ENCODE peak calls at places on chromosomes 11 and 22, in eight cellular contexts. One of them, this sample, is unnamed.
A peak's percentile ranks its signal among the peaks of the same experiment; 100 is the strongest.

GRCh38 chr22:25898707-25899365 is 156.8 kb downstream of the MYO18B start:
- DNase-seq in mammary epithelial cell: no peak
- DNase-seq in right lobe of liver: no peak
- DNase-seq in transverse colon: no peak
- DNase-seq in A549: no peak
- DNase-seq in AG04450: no peak
- DNase-seq in GM23338: peak; percentile 79
- DNase-seq in HCT116: peak; percentile 8
- DNase-seq in this sample: no peak

GRCh38 chr22:30860176-30861105 is 108.1 kb downstream of the MORC2 start:
- DNase-seq in mammary epithelial cell: no peak
- DNase-seq in transverse colon: no peak
- DNase-seq in A549: no peak
- DNase-seq in AG04450: no peak
- DNase-seq in right lobe of liver: no peak
- DNase-seq in HCT116: no peak
- DNase-seq in GM23338: no peak
- DNase-seq in this sample: no peak

GRCh38 chr22:19661156-19661555 is 53.1 kb upstream of the SEPTIN5 start:
- DNase-seq in GM23338: no peak
- DNase-seq in mammary epithelial cell: no peak
- DNase-seq in right lobe of liver: no peak
- DNase-seq in transverse colon: no peak
- DNase-seq in AG04450: no peak
- DNase-seq in A549: no peak
- DNase-seq in HCT116: no peak
- DNase-seq in this sample: no peak

GRCh38 chr22:42648017-42648367 is 1.2 kb downstream of the CYB5R3 start:
- DNase-seq in HCT116: no peak
- DNase-seq in mammary epithelial cell: no peak
- DNase-seq in AG04450: no peak
- DNase-seq in A549: no peak
- DNase-seq in right lobe of liver: no peak
- DNase-seq in transverse colon: no peak
- DNase-seq in GM23338: no peak
- DNase-seq in this sample: no peak

GRCh38 chr11:46122955-46123354 is 1.7 kb upstream of the PHF21A start:
- DNase-seq in AG04450: no peak
- DNase-seq in GM23338: no peak
- DNase-seq in transverse colon: no peak
- DNase-seq in right lobe of liver: no peak
- DNase-seq in mammary epithelial cell: peak; percentile 19
- DNase-seq in HCT116: no peak
- DNase-seq in A549: no peak
- DNase-seq in this sample: no peak

GRCh38 chr11:25197515-25197914 is 700.7 kb downstream of the LUZP2 start:
- DNase-seq in transverse colon: no peak
- DNase-seq in HCT116: no peak
- DNase-seq in GM23338: no peak
- DNase-seq in AG04450: no peak
- DNase-seq in A549: no peak
- DNase-seq in mammary epithelial cell: no peak
- DNase-seq in right lobe of liver: no peak
- DNase-seq in this sample: no peak

GRCh38 chr22:47361247-47361646 is 598.8 kb downstream of the TBC1D22A start:
- DNase-seq in right lobe of liver: no peak
- DNase-seq in transverse colon: no peak
- DNase-seq in AG04450: no peak
- DNase-seq in A549: no peak
- DNase-seq in mammary epithelial cell: no peak
- DNase-seq in HCT116: no peak
- DNase-seq in GM23338: no peak
- DNase-seq in this sample: no peak

GRCh38 chr11:71210861-71211260 is 41.5 kb downstream of the SHANK2 start:
- DNase-seq in GM23338: no peak
- DNase-seq in A549: no peak
- DNase-seq in AG04450: no peak
- DNase-seq in HCT116: no peak
- DNase-seq in transverse colon: no peak
- DNase-seq in right lobe of liver: no peak
- DNase-seq in mammary epithelial cell: no peak
- DNase-seq in this sample: no peak

GRCh38 chr11:29616611-29617010 is 400.2 kb downstream of the KCNA4 start:
- DNase-seq in right lobe of liver: no peak
- DNase-seq in AG04450: no peak
- DNase-seq in transverse colon: no peak
- DNase-seq in mammary epithelial cell: peak; percentile 81
- DNase-seq in HCT116: no peak
- DNase-seq in A549: no peak
- DNase-seq in GM23338: no peak
- DNase-seq in this sample: peak; percentile 26

GRCh38 chr11:62012451-62013265 is 45.2 kb upstream of the FTH1 start:
- DNase-seq in HCT116: no peak
- DNase-seq in A549: peak; percentile 41
- DNase-seq in mammary epithelial cell: peak; percentile 56
- DNase-seq in AG04450: no peak
- DNase-seq in right lobe of liver: no peak
- DNase-seq in GM23338: no peak
- DNase-seq in transverse colon: no peak
- DNase-seq in this sample: peak; percentile 58

GRCh38 chr11:65488273-65489058 is 10.4 kb upstream of the MALAT1 start:
- DNase-seq in HCT116: no peak
- DNase-seq in A549: no peak
- DNase-seq in right lobe of liver: no peak
- DNase-seq in transverse colon: peak; percentile 74
- DNase-seq in mammary epithelial cell: peak; percentile 46
- DNase-seq in GM23338: no peak
- DNase-seq in AG04450: no peak
- DNase-seq in this sample: no peak

GRCh38 chr11:42631223-42631843 is 680.5 kb upstream of the API5 start:
- DNase-seq in A549: no peak
- DNase-seq in mammary epithelial cell: peak; percentile 66
- DNase-seq in AG04450: no peak
- DNase-seq in HCT116: no peak
- DNase-seq in right lobe of liver: no peak
- DNase-seq in GM23338: peak; percentile 40
- DNase-seq in transverse colon: no peak
- DNase-seq in this sample: peak; percentile 64

GRCh38 chr11:106467486-106467885 is 390.0 kb downstream of the AASDHPPT start:
- DNase-seq in HCT116: no peak
- DNase-seq in mammary epithelial cell: no peak
- DNase-seq in transverse colon: no peak
- DNase-seq in right lobe of liver: no peak
- DNase-seq in A549: no peak
- DNase-seq in AG04450: no peak
- DNase-seq in GM23338: no peak
- DNase-seq in this sample: no peak

GRCh38 chr22:27139935-27140493 is 482.6 kb downstream of the MIAT start:
- DNase-seq in AG04450: no peak
- DNase-seq in transverse colon: no peak
- DNase-seq in mammary epithelial cell: peak; percentile 62
- DNase-seq in A549: peak; percentile 45
- DNase-seq in HCT116: no peak
- DNase-seq in right lobe of liver: no peak
- DNase-seq in GM23338: no peak
- DNase-seq in this sample: no peak

GRCh38 chr11:85596886-85597285 is 30.3 kb downstream of the DLG2 start:
- DNase-seq in transverse colon: no peak
- DNase-seq in A549: no peak
- DNase-seq in HCT116: no peak
- DNase-seq in AG04450: no peak
- DNase-seq in right lobe of liver: no peak
- DNase-seq in GM23338: no peak
- DNase-seq in mammary epithelial cell: no peak
- DNase-seq in this sample: no peak

GRCh38 chr11:85590848-85591483 is 36.2 kb downstream of the DLG2 start:
- DNase-seq in transverse colon: no peak
- DNase-seq in GM23338: peak; percentile 72
- DNase-seq in HCT116: peak; percentile 35
- DNase-seq in right lobe of liver: no peak
- DNase-seq in mammary epithelial cell: peak; percentile 32
- DNase-seq in AG04450: peak; percentile 4
- DNase-seq in A549: peak; percentile 51
- DNase-seq in this sample: peak; percentile 49

GRCh38 chr11:85599083-85599482 is 28.1 kb downstream of the DLG2 start:
- DNase-seq in transverse colon: no peak
- DNase-seq in HCT116: no peak
- DNase-seq in AG04450: no peak
- DNase-seq in mammary epithelial cell: no peak
- DNase-seq in right lobe of liver: no peak
- DNase-seq in A549: no peak
- DNase-seq in GM23338: no peak
- DNase-seq in this sample: no peak

GRCh38 chr11:85595285-85595884 is 31.8 kb downstream of the DLG2 start:
- DNase-seq in AG04450: peak; percentile 8
- DNase-seq in mammary epithelial cell: peak; percentile 8
- DNase-seq in A549: peak; percentile 41
- DNase-seq in transverse colon: no peak
- DNase-seq in right lobe of liver: no peak
- DNase-seq in HCT116: peak; percentile 46
- DNase-seq in GM23338: peak; percentile 59
- DNase-seq in this sample: no peak
- TF ChIP-seq CTCF in AG04450: peak; percentile 67
- TF ChIP-seq CTCF in mammary epithelial cell: peak; percentile 59
- TF ChIP-seq CTCF in A549: peak; percentile 84
- TF ChIP-seq CTCF in transverse colon: peak; percentile 58
- TF ChIP-seq CTCF in right lobe of liver: peak; percentile 67
- TF ChIP-seq CTCF in HCT116: peak; percentile 65
- TF ChIP-seq CTCF in GM23338: peak; percentile 89
- TF ChIP-seq CTCF in this sample: peak; percentile 82

GRCh38 chr11:20047755-20048154 is 112.5 kb downstream of the DBX1 start:
- DNase-seq in GM23338: no peak
- DNase-seq in transverse colon: no peak
- DNase-seq in mammary epithelial cell: no peak
- DNase-seq in HCT116: no peak
- DNase-seq in right lobe of liver: no peak
- DNase-seq in AG04450: no peak
- DNase-seq in A549: no peak
- DNase-seq in this sample: no peak
- H3K27ac ChIP-seq in GM23338: no peak overlapping the region
- H3K27ac ChIP-seq in transverse colon: no peak overlapping the region
- H3K27ac ChIP-seq in mammary epithelial cell: peak overlapping the region; percentile 58
- H3K27ac ChIP-seq in HCT116: no peak overlapping the region
- H3K27ac ChIP-seq in right lobe of liver: no peak overlapping the region
- H3K27ac ChIP-seq in AG04450: no peak overlapping the region
- H3K27ac ChIP-seq in A549: no peak overlapping the region
- H3K27ac ChIP-seq in this sample: peak overlapping the region; percentile 73

DNA sequence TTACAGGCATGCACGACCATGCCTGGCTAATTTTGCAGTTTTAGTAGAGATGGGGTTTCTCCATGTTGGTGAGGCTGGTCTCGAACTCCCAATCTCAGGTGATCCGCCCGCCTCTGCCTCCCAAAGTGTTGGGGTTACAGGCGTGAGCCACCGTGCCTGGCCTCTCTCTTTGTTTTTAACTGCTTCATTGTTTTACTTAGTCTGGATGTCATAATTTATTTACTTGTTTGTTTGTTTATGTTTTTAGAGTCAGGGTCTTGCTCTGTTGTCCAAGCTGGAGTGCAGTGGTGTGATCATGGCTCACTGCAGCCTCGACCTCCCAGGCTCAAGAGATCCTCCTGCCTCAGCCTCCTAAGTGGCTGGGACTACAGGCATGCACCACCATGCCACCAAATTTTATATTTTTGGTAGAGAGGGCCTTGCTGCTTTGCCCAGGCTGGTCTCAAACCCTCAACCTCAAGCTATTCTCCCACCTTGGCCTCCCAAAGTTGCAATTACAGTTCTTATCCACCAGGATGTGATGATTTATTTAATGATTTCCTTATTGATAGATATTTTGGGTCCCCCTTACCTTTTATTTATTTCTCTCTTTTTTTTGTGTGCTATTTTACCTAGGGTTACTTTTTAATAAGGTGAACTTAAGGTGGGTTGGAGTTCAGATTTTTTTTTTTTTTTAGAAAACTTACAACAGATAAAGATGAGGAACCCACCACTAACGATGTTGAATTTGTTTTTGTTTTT is 52.6 kb upstream of the ADA2 start:
- DNase-seq in AG04450: no peak
- DNase-seq in GM23338: no peak
- DNase-seq in right lobe of liver: no peak
- DNase-seq in transverse colon: no peak
- DNase-seq in mammary epithelial cell: no peak
- DNase-seq in HCT116: no peak
- DNase-seq in A549: no peak
- DNase-seq in this sample: no peak
- TF ChIP-seq CTCF in AG04450: no peak
- TF ChIP-seq CTCF in GM23338: peak; percentile 60
- TF ChIP-seq CTCF in right lobe of liver: no peak
- TF ChIP-seq CTCF in transverse colon: no peak
- TF ChIP-seq CTCF in mammary epithelial cell: no peak
- TF ChIP-seq CTCF in HCT116: peak; percentile 22
- TF ChIP-seq CTCF in A549: no peak
- TF ChIP-seq CTCF in this sample: no peak

DNA sequence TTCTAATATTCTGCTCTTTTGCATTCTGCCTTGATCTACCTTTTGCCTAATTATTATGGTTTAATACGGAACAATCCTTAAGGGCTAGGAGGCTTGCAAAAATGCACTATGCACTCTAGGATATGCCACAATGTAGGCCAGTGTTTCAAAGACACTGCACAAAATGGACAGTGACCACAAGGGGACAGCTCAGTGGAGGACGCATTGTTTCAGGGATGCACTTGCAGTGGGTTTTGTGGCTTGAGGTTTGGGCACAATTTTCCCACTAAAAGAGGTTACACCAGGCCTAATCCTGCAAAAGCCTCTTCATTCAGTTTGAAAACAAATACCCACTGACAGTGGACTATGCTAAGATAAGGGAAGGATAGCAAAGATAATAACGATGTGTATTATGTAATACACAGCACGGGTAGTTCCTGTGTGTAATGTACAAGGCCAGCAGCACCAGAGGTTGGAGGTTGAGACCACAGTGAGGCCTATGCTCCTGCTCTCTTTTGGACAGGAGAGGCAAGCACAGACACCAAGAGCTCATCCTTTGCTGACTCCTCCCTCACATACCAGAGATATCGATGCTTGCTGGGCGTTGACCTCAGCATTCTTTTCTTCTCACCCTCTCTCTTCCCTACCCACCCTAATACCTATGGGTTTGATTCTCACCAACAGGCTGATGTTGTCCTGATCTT is 12.7 kb downstream of the MAP6 start:
- DNase-seq in HCT116: no peak
- DNase-seq in transverse colon: no peak
- DNase-seq in GM23338: no peak
- DNase-seq in right lobe of liver: no peak
- DNase-seq in AG04450: no peak
- DNase-seq in A549: no peak
- DNase-seq in mammary epithelial cell: no peak
- DNase-seq in this sample: peak; percentile 55
- H3K27ac ChIP-seq in HCT116: no peak overlapping the region
- H3K27ac ChIP-seq in transverse colon: no peak overlapping the region
- H3K27ac ChIP-seq in GM23338: no peak overlapping the region
- H3K27ac ChIP-seq in right lobe of liver: no peak overlapping the region
- H3K27ac ChIP-seq in AG04450: no peak overlapping the region
- H3K27ac ChIP-seq in A549: no peak overlapping the region
- H3K27ac ChIP-seq in mammary epithelial cell: no peak overlapping the region
- H3K27ac ChIP-seq in this sample: no peak overlapping the region

This sample was measured in foreskin keratinocyte.